ENCODE peak calls at places on chromosomes 2 and 18, in eight cellular contexts. O is activated naive CD8-positive, alpha-beta T cell treated with anti-CD3 and anti-CD28 coated beads, Interleukin-2, amount 10 ng/mL, durations not matched to agents 7 days and 5 days; R is aorta; F is mammary epithelial cell; U is stimulated activated CD8-positive, alpha-beta memory T cell treated with anti-CD3 and anti-CD28 coated beads, Interleukin-15, amount 100 ng/mL, for 48 hours; G is RWPE1; L is colonic mucosa; E is testis. J is an unnamed sample.
A peak's percentile ranks its signal among the peaks of the same experiment; 100 is the strongest.

GRCh38 chr18:56028514-56028913 is 440.5 kb upstream of the TCF4 start:
- DNase-seq in U (no peak), E (no peak), G (no peak), R (no peak), L (no peak), O (no peak), F (peak; percentile 65), J (no peak)

GRCh38 chr2:69482471-69482870 is 45.2 kb upstream of the NFU1 start:
- DNase-seq in F (no peak), R (no peak), G (no peak), U (no peak), E (no peak), O (no peak), L (no peak), J (no peak)

GRCh38 chr2:36333350-36334012 is 22.1 kb upstream of the CRIM1 start:
- DNase-seq in O (no peak), R (no peak), L (no peak), U (no peak), E (no peak), G (no peak), F (peak; percentile 42), J (no peak)

GRCh38 chr2:20472569-20472968 is 25.7 kb downstream of the RHOB start:
- DNase-seq in F (no peak), R (no peak), U (no peak), G (no peak), O (no peak), L (no peak), E (no peak), J (no peak)

GRCh38 chr2:3637692-3638455 is 20.1 kb upstream of the ALLC start:
- DNase-seq in U (no peak), O (peak; percentile 23), R (peak; percentile 14), L (no peak), E (peak; percentile 12), F (no peak), G (no peak), J (no peak)

GRCh38 chr2:226079186-226079585 is 679.7 kb downstream of the NYAP2 start:
- DNase-seq in O (no peak), U (no peak), R (no peak), L (no peak), F (no peak), G (no peak), E (no peak), J (no peak)

GRCh38 chr2:12066986-12067385 is 320.6 kb downstream of the LPIN1 start:
- DNase-seq in L (no peak), G (no peak), U (no peak), F (no peak), R (no peak), O (no peak), E (no peak), J (no peak)

GRCh38 chr2:219131327-219131726 is 29.3 kb downstream of the NHEJ1 start:
- DNase-seq in U (no peak), L (no peak), E (no peak), G (no peak), F (no peak), O (no peak), R (no peak), J (no peak)

GRCh38 chr2:177708660-177709328 is 316.2 kb downstream of the AGPS start:
- DNase-seq in U (no peak), L (no peak), E (no peak), F (no peak), R (no peak), G (no peak), O (no peak), J (no peak)

GRCh38 chr2:216232721-216233120 is 123.6 kb downstream of the XRCC5 start:
- DNase-seq in O (no peak), L (no peak), G (no peak), E (no peak), R (no peak), U (no peak), F (no peak), J (no peak)

GRCh38 chr2:74504591-74504990 is 2.9 kb downstream of the PCGF1 start:
- DNase-seq in R (no peak), O (no peak), G (no peak), F (no peak), U (no peak), L (no peak), E (no peak), J (no peak)

GRCh38 chr2:60466161-60466702 is 87.2 kb downstream of the BCL11A start:
- DNase-seq in R (no peak), O (no peak), F (peak; percentile 55), U (no peak), G (no peak), E (no peak), L (no peak), J (no peak)

GRCh38 chr2:55718165-55719008 is 24.7 kb upstream of the PNPT1 start:
- DNase-seq in L (peak; percentile 76), U (no peak), O (no peak), R (no peak), F (peak; percentile 52), E (peak; percentile 79), G (peak; percentile 58), J (peak; percentile 55)

GRCh38 chr2:143960177-143960576 is 559.7 kb downstream of the ZEB2 start:
- DNase-seq in U (no peak), E (no peak), O (no peak), R (no peak), F (no peak), L (no peak), G (no peak), J (no peak)

GRCh38 chr18:9404565-9405060 is 70.0 kb downstream of the TWSG1 start:
- DNase-seq in F (no peak), R (no peak), O (peak; percentile 46), E (no peak), G (no peak), L (no peak), U (no peak), J (no peak)

GRCh38 chr2:2286592-2286991 is 44.5 kb downstream of the MYT1L start:
- DNase-seq in G (no peak), E (no peak), R (no peak), O (no peak), L (no peak), U (no peak), F (no peak), J (no peak)

GRCh38 chr18:26706796-26707406 is 158.5 kb upstream of the KCTD1 start:
- DNase-seq in R (no peak), F (no peak), G (no peak), U (no peak), L (no peak), E (peak; percentile 52), O (no peak), J (no peak)

GRCh38 chr2:42939411-42940206 is 147.2 kb upstream of the HAAO start:
- DNase-seq in F (no peak), R (peak; percentile 57), E (no peak), L (no peak), O (no peak), U (no peak), G (no peak), J (peak; percentile 45)

GRCh38 chr2:127594116-127594591 is 51.8 kb upstream of the GPR17 start:
- DNase-seq in F (no peak), R (no peak), U (no peak), G (no peak), L (no peak), O (no peak), E (peak; percentile 7), J (no peak)

GRCh38 chr2:1499033-1499795 is 86.0 kb downstream of the TPO start:
- DNase-seq in G (no peak), F (no peak), E (no peak), L (no peak), U (no peak), O (peak; percentile 5), R (peak; percentile 11), J (no peak)

GRCh38 chr2:234448506-234449169 is 48.2 kb downstream of the ARL4C start:
- DNase-seq in G (no peak), F (no peak), O (no peak), R (no peak), L (no peak), E (no peak), U (no peak), J (no peak)

GRCh38 chr2:109417701-109418335 is 195.9 kb downstream of the SEPTIN10 start:
- DNase-seq in O (no peak), F (no peak), G (no peak), L (no peak), U (no peak), E (no peak), R (no peak), J (no peak)

GRCh38 chr2:71340176-71340575 is 8.6 kb downstream of the ZNF638 start:
- DNase-seq in U (no peak), L (no peak), F (no peak), G (no peak), O (no peak), R (no peak), E (no peak), J (no peak)

GRCh38 chr2:190722825-190723224 is 73.9 kb downstream of the NAB1 start:
- DNase-seq in L (no peak), O (no peak), E (no peak), R (no peak), F (peak; percentile 68), U (no peak), G (no peak), J (no peak)

GRCh38 chr2:204051999-204052558 is 115.5 kb downstream of the ICOS start:
- DNase-seq in O (no peak), U (no peak), E (no peak), R (no peak), G (no peak), L (no peak), F (no peak), J (no peak)

GRCh38 chr2:99205491-99205890 is 24.5 kb downstream of the MRPL30 start:
- DNase-seq in F (peak; percentile 5), E (no peak), G (no peak), O (no peak), L (no peak), R (no peak), U (no peak), J (no peak)

GRCh38 chr2:64779117-64779690 is 125.5 kb upstream of the SERTAD2 start:
- DNase-seq in U (no peak), E (no peak), F (peak; percentile 66), L (no peak), O (no peak), R (no peak), G (no peak), J (no peak)

GRCh38 chr2:177896587-177896986 is 176.0 kb downstream of the PDE11A start:
- DNase-seq in O (no peak), F (no peak), L (no peak), R (no peak), G (no peak), U (no peak), E (no peak), J (no peak)

GRCh38 chr2:29262681-29263260 is 147.6 kb downstream of the CLIP4 start:
- DNase-seq in R (no peak), L (no peak), F (peak; percentile 64), O (no peak), E (no peak), U (no peak), G (no peak), J (no peak)

J was measured in left colon.